ENCODE peak calls at places on chromosomes 1 and 21, in seven cellular contexts. K is GM23338; W is BJ; V is central memory CD4-positive, alpha-beta T cell; U is Daoy; Y is NCI-H526 treated with DMSO at 0.1 percent for 48 hours; Q is NB4. E is an unnamed sample.

GRCh38 chr1:36825226-36825625 is 209.1 kb downstream of the GRIK3 start:
- DNase-seq in K (no peak), W (no peak), V (no peak), U (no peak), Y (no peak), Q (no peak), E (no peak)

GRCh38 chr1:234934611-234935033 is 194.0 kb downstream of the TOMM20 start:
- DNase-seq in K (no peak), W (no peak), V (no peak), U (peak), Y (no peak), Q (peak), E (no peak)

GRCh38 chr1:106080608-106081325 is 975.7 kb upstream of the PRMT6 start:
- DNase-seq in K (peak), W (no peak), V (no peak), U (peak), Y (no peak), Q (no peak), E (no peak)

GRCh38 chr1:33012165-33012564 is 24.5 kb downstream of the AK2 start:
- DNase-seq in K (no peak), W (no peak), V (no peak), U (no peak), Y (no peak), Q (no peak), E (no peak)

GRCh38 chr21:16976132-16976666 is 536.6 kb upstream of the CXADR start:
- DNase-seq in K (no peak), W (no peak), V (no peak), U (no peak), Y (no peak), Q (no peak), E (no peak)

GRCh38 chr1:152386940-152387339 is 27.1 kb downstream of the CRNN start:
- DNase-seq in K (no peak), W (no peak), V (no peak), U (no peak), Y (no peak), Q (no peak), E (no peak)

GRCh38 chr1:155934097-155934932 is at the start of gene KHDC4:
- DNase-seq in K (peak), W (peak), V (peak), U (peak), Y (peak), Q (peak), E (peak)

GRCh38 chr1:176785810-176786209 is 322.8 kb downstream of the PAPPA2 start:
- DNase-seq in K (peak), W (no peak), V (no peak), U (no peak), Y (peak), Q (no peak), E (no peak)

GRCh38 chr1:192506741-192507155 is 68.8 kb upstream of the RGS1 start:
- DNase-seq in K (peak), W (no peak), V (no peak), U (peak), Y (no peak), Q (peak), E (no peak)

GRCh38 chr1:34840426-34840825 is 19.1 kb downstream of the SMIM12 start:
- DNase-seq in K (no peak), W (no peak), V (no peak), U (no peak), Y (no peak), Q (no peak), E (no peak)

GRCh38 chr1:115906627-115907026 is 65.7 kb upstream of the NHLH2 start:
- DNase-seq in K (no peak), W (no peak), V (no peak), U (no peak), Y (peak), Q (no peak), E (no peak)

GRCh38 chr1:158458263-158458662 is 3.4 kb upstream of the OR10K1 start:
- DNase-seq in K (no peak), W (no peak), V (no peak), U (no peak), Y (no peak), Q (no peak), E (no peak)

GRCh38 chr1:89060091-89060490 is 4.9 kb downstream of the GBP1 start:
- DNase-seq in K (no peak), W (no peak), V (no peak), U (no peak), Y (no peak), Q (no peak), E (no peak)

GRCh38 chr1:47444578-47445465 is 7.0 kb downstream of the FOXD2 start:
- DNase-seq in K (peak), W (no peak), V (no peak), U (no peak), Y (no peak), Q (no peak), E (no peak)

GRCh38 chr1:42484382-42484781 is 21.3 kb downstream of the CCDC30 start:
- DNase-seq in K (no peak), W (peak), V (no peak), U (peak), Y (no peak), Q (no peak), E (no peak)

GRCh38 chr1:199404976-199405375 is 622.5 kb upstream of the NR5A2 start:
- DNase-seq in K (no peak), W (peak), V (no peak), U (no peak), Y (no peak), Q (no peak), E (no peak)

GRCh38 chr1:7042322-7043231 is 257.3 kb downstream of the CAMTA1 start:
- DNase-seq in K (peak), W (no peak), V (no peak), U (peak), Y (peak), Q (peak), E (peak)

GRCh38 chr1:159229896-159230295 is 25.2 kb downstream of the ACKR1 start:
- DNase-seq in K (no peak), W (peak), V (no peak), U (peak), Y (peak), Q (no peak), E (no peak)

GRCh38 chr1:169130683-169131082 is 24.2 kb downstream of the ATP1B1 start:
- DNase-seq in K (no peak), W (no peak), V (no peak), U (no peak), Y (no peak), Q (no peak), E (no peak)

GRCh38 chr1:18302788-18303413 is 177.8 kb upstream of the KLHDC7A start:
- DNase-seq in K (peak), W (no peak), V (no peak), U (no peak), Y (no peak), Q (peak), E (no peak)

GRCh38 chr21:31336739-31337040 is 7.4 kb downstream of the TIAM1 start:
- DNase-seq in K (no peak), W (no peak), V (no peak), U (no peak), Y (no peak), Q (no peak), E (no peak)

GRCh38 chr21:30408782-30409494 is 13.1 kb downstream of the KRTAP13-1 start:
- DNase-seq in K (peak), W (no peak), V (no peak), U (peak), Y (peak), Q (peak), E (no peak)

GRCh38 chr1:18817316-18817715 is 42.1 kb downstream of the TAS1R2 start:
- DNase-seq in K (no peak), W (no peak), V (no peak), U (no peak), Y (no peak), Q (no peak), E (no peak)

GRCh38 chr1:70840260-70840953 is 207.2 kb downstream of the PTGER3 start:
- DNase-seq in K (no peak), W (peak), V (no peak), U (no peak), Y (no peak), Q (no peak), E (no peak)

GRCh38 chr1:91650764-91651163 is 150.1 kb downstream of the CDC7 start:
- DNase-seq in K (no peak), W (peak), V (no peak), U (peak), Y (no peak), Q (no peak), E (no peak)

GRCh38 chr1:33302325-33302724 is 18.6 kb downstream of the A3GALT2 start:
- DNase-seq in K (no peak), W (no peak), V (peak), U (no peak), Y (no peak), Q (peak), E (no peak)

GRCh38 chr1:41122851-41123518 is 101.5 kb upstream of the SLFNL1 start:
- DNase-seq in K (peak), W (no peak), V (no peak), U (peak), Y (peak), Q (peak), E (peak)

GRCh38 chr1:65265296-65266271 is 43.8 kb upstream of the DNAJC6 start:
- DNase-seq in K (peak), W (no peak), V (peak), U (peak), Y (peak), Q (no peak), E (peak)

GRCh38 chr1:3942416-3943122 is 42.5 kb upstream of the C1orf174 start:
- DNase-seq in K (no peak), W (no peak), V (no peak), U (no peak), Y (no peak), Q (no peak), E (no peak)

GRCh38 chr1:229694053-229694693 is 68.1 kb downstream of the URB2 start:
- DNase-seq in K (peak), W (peak), V (no peak), U (peak), Y (no peak), Q (peak), E (no peak)

GRCh38 chr1:171595324-171595723 is 26.7 kb upstream of the MYOCOS start:
- DNase-seq in K (no peak), W (no peak), V (no peak), U (no peak), Y (no peak), Q (no peak), E (no peak)

GRCh38 chr1:46487818-46488218 is 1.8 kb upstream of the DMBX1 start:
- DNase-seq in K (peak), W (no peak), V (no peak), U (peak), Y (no peak), Q (peak), E (no peak)

GRCh38 chr1:52152976-52153375 is 11.1 kb downstream of the ZFYVE9 start:
- DNase-seq in K (no peak), W (no peak), V (no peak), U (no peak), Y (no peak), Q (no peak), E (no peak)

GRCh38 chr1:27607239-27607804 is 3.4 kb upstream of the AHDC1 start:
- DNase-seq in K (peak), W (no peak), V (no peak), U (peak), Y (no peak), Q (peak), E (no peak)